ENCODE peak calls at places on chromosomes 3 and 15, in five cellular contexts. M is lower leg skin, D is tibial nerve, G is HFF-Myc, P is ovary. O is an unnamed sample.
A peak's percentile ranks its signal among the peaks of the same experiment; 100 is the strongest.

GRCh38 chr3:75655501-75655904 is 8.6 kb upstream of the FRG2C start:
- DNase-seq in G (no peak), P (no peak), M (no peak), D (no peak), O (no peak)

GRCh38 chr15:85785887-85786777 is 8.6 kb downstream of the KLHL25 start:
- DNase-seq in G (no peak), P (peak; percentile 46), M (no peak), D (no peak), O (peak; percentile 68)

GRCh38 chr3:161599702-161600101 is 103.1 kb downstream of the OTOL1 start:
- DNase-seq in G (no peak), P (no peak), M (no peak), D (no peak), O (no peak)

GRCh38 chr15:58929891-58930416 is 3.5 kb downstream of the SLTM start:
- DNase-seq in P (no peak), D (no peak), G (no peak), M (no peak), O (no peak)

GRCh38 chr3:99366663-99367429 is 271.5 kb upstream of the COL8A1 start:
- DNase-seq in P (no peak), G (no peak), M (no peak), D (no peak), O (no peak)

GRCh38 chr15:38211249-38211648 is 41.4 kb upstream of the SPRED1 start:
- DNase-seq in P (no peak), G (no peak), D (no peak), M (no peak), O (no peak)

GRCh38 chr3:112027839-112028238 is 6.7 kb upstream of the TMPRSS7 start:
- DNase-seq in P (no peak), M (no peak), G (no peak), D (no peak), O (no peak)

GRCh38 chr15:80234883-80235282 is 17.1 kb downstream of the CTXND1 start:
- DNase-seq in D (peak; percentile 16), G (peak; percentile 6), M (no peak), P (no peak), O (no peak)

GRCh38 chr3:64342940-64343691 is 117.8 kb upstream of the PRICKLE2 start:
- DNase-seq in D (no peak), P (no peak), G (peak; percentile 52), M (no peak), O (peak; percentile 96)

GRCh38 chr3:7585052-7585451 is 724.1 kb downstream of the GRM7 start:
- DNase-seq in P (no peak), M (no peak), D (no peak), G (no peak), O (no peak)

GRCh38 chr15:44659041-44659440 is 4.4 kb downstream of the SPG11 start:
- DNase-seq in M (no peak), G (no peak), D (no peak), P (no peak), O (no peak)

GRCh38 chr3:43405888-43406636 is 119.7 kb downstream of the SNRK start:
- DNase-seq in G (no peak), M (no peak), D (no peak), P (no peak), O (peak; percentile 8)

GRCh38 chr3:193946945-193947344 is 189.0 kb upstream of the HES1 start:
- DNase-seq in M (no peak), G (no peak), D (no peak), P (no peak), O (no peak)

GRCh38 chr15:22241451-22241850 is 161.1 kb downstream of the OR4M2 start:
- DNase-seq in D (no peak), P (no peak), G (no peak), M (no peak), O (no peak)

GRCh38 chr3:123155471-123156011 is 46.2 kb upstream of the SEC22A start:
- DNase-seq in P (no peak), M (peak; percentile 14), G (no peak), D (no peak), O (no peak)

GRCh38 chr15:58410353-58410752 is 21.4 kb upstream of the LIPC start:
- DNase-seq in M (peak; percentile 30), D (no peak), P (peak; percentile 23), G (no peak), O (peak; percentile 36)

GRCh38 chr3:72724070-72724469 is 124.2 kb downstream of the SHQ1 start:
- DNase-seq in G (no peak), M (no peak), P (no peak), D (no peak), O (no peak)

GRCh38 chr15:62579842-62580241 is 414.8 kb upstream of the C2CD4B start:
- DNase-seq in G (no peak), D (no peak), M (no peak), P (no peak), O (no peak)

GRCh38 chr3:131217296-131217741 is 164.3 kb upstream of the NUDT16 start:
- DNase-seq in D (no peak), M (no peak), P (peak; percentile 17), G (no peak), O (peak; percentile 21)

GRCh38 chr15:91950631-91951384 is 97.3 kb downstream of the SLCO3A1 start:
- DNase-seq in P (no peak), D (no peak), M (no peak), G (no peak), O (no peak)

GRCh38 chr3:107882881-107883280 is 207.9 kb downstream of the CD47 start:
- DNase-seq in P (no peak), D (no peak), G (no peak), M (no peak), O (no peak)

GRCh38 chr15:29070471-29071192 is 184.9 kb downstream of the APBA2 start:
- DNase-seq in G (no peak), M (no peak), D (no peak), P (no peak), O (no peak)

GRCh38 chr3:125213946-125214542 is 1.5 kb upstream of the SLC12A8 start:
- DNase-seq in D (no peak), P (no peak), G (peak; percentile 82), M (no peak), O (peak; percentile 93)

GRCh38 chr15:88651293-88651692 is 12.5 kb downstream of the ISG20 start:
- DNase-seq in G (no peak), D (no peak), M (no peak), P (no peak), O (peak; percentile 62)

GRCh38 chr3:77935418-77935817 is 895.5 kb downstream of the ROBO2 start:
- DNase-seq in P (no peak), G (no peak), D (no peak), M (no peak), O (no peak)

GRCh38 chr3:45506084-45506483 is 88.5 kb upstream of the LIMD1 start:
- DNase-seq in P (no peak), D (no peak), M (no peak), G (no peak), O (no peak)

GRCh38 chr3:45509038-45509767 is 85.3 kb upstream of the LIMD1 start:
- DNase-seq in D (no peak), M (no peak), P (no peak), G (peak; percentile 56), O (peak; percentile 94)

GRCh38 chr3:45508659-45509037 is 85.9 kb upstream of the LIMD1 start:
- DNase-seq in D (no peak), G (no peak), M (no peak), P (no peak), O (no peak)

GRCh38 chr3:45506751-45507391 is 87.7 kb upstream of the LIMD1 start:
- DNase-seq in D (no peak), M (no peak), P (no peak), G (no peak), O (no peak)

GRCh38 chr3:45507820-45508317 is 86.7 kb upstream of the LIMD1 start:
- DNase-seq in D (no peak), P (no peak), M (no peak), G (peak; percentile 30), O (no peak)
- H3K4me3 ChIP-seq in D (no peak overlapping the region), P (no peak overlapping the region), M (no peak overlapping the region), G (no peak overlapping the region), O (no peak overlapping the region)

GRCh38 chr15:31470756-31471155 is 144.1 kb downstream of the KLF13 start:
- DNase-seq in D (no peak), G (no peak), P (no peak), M (no peak), O (no peak)
- TF ChIP-seq CTCF in D (no peak), G (no peak), P (no peak), M (no peak), O (no peak)

GRCh38 chr3:150054635-150055034 is 83.9 kb upstream of the PFN2 start:
- DNase-seq in P (no peak), G (no peak), M (no peak), D (no peak), O (no peak)
- H3K4me3 ChIP-seq in P (no peak overlapping the region), G (no peak overlapping the region), M (no peak overlapping the region), D (no peak overlapping the region), O (no peak overlapping the region)

GRCh38 chr3:157906627-157907026 is 199.6 kb downstream of the SHOX2 start:
- DNase-seq in M (no peak), P (no peak), G (peak; percentile 45), D (no peak), O (peak; percentile 62)
- TF ChIP-seq CTCF in M (no peak), P (no peak), G (peak; percentile 33), D (no peak), O (peak; percentile 57)

DNA sequence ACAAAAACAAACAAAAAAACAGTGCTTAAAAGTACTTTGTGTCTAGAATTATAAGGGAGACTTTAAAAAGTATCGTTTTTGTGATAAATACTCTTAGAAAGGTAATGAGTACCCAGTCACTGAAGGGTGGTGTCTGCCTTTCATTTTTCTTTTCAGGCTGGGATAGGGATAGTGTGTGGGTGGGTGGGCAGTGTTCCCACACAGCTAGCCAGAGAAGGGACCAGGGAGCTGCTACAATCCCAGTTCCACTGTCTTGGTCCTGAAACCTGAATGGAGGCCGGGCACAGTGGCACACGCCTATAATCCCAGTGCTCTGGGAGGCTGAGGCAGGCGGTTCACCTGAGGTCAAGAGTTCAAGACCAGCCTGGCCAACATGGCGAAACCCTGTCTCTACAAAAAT is 2.1 kb downstream of the GK5 start:
- DNase-seq in G (no peak), M (no peak), D (no peak), P (no peak), O (no peak)
- H3K4me3 ChIP-seq in G (no peak overlapping the region), M (no peak overlapping the region), D (no peak overlapping the region), P (no peak overlapping the region), O (no peak overlapping the region)

GRCh38 chr3:48477959-48478480 is 26.0 kb downstream of the SHISA5 start:
- DNase-seq in G (no peak), D (no peak), M (no peak), P (no peak), O (no peak)
- TF ChIP-seq CTCF in G (no peak), D (no peak), M (no peak), P (no peak), O (no peak)